ENCODE peak calls at places on chromosome 3, in eight cellular contexts. A is psoas muscle; Y is sigmoid colon; H is A673; R is SHP77; D is retina; B is stimulated activated CD8-positive, alpha-beta memory T cell treated with anti-CD3 and anti-CD28 coated beads, Interleukin-4, amount 100 ng/mL, for 4 hours; C is stimulated activated CD4-positive, alpha-beta T cell treated with anti-CD3 and anti-CD28 coated beads, Interleukin-2, amount 100 ng/mL, for 48 hours. I is an unnamed sample.

GRCh38 chr3:120567370-120568197 is 28.6 kb upstream of the NDUFB4 start:
- DNase-seq in A (no peak), Y (peak), H (peak), R (peak), D (peak), B (no peak), C (no peak), I (peak)

GRCh38 chr3:51384145-51384729 is 854 bp upstream of the MANF start:
- DNase-seq in A (no peak), Y (peak), H (no peak), R (peak), D (no peak), B (no peak), C (no peak), I (no peak)

GRCh38 chr3:41688595-41689380 is 273.1 kb downstream of the ULK4 start:
- DNase-seq in A (no peak), Y (no peak), H (no peak), R (no peak), D (no peak), B (no peak), C (no peak), I (no peak)

GRCh38 chr3:138440596-138440995 is 6.2 kb downstream of the ESYT3 start:
- DNase-seq in A (no peak), Y (no peak), H (no peak), R (no peak), D (no peak), B (no peak), C (no peak), I (no peak)

GRCh38 chr3:9649791-9650521 is 651 bp downstream of the MTMR14 start:
- DNase-seq in A (no peak), Y (no peak), H (no peak), R (no peak), D (no peak), B (no peak), C (no peak), I (no peak)

GRCh38 chr3:114953215-114953799 is 193.8 kb downstream of the ZBTB20 start:
- DNase-seq in A (no peak), Y (no peak), H (no peak), R (no peak), D (no peak), B (no peak), C (no peak), I (no peak)

GRCh38 chr3:124248471-124249028 is 256.6 kb upstream of the ROPN1 start:
- DNase-seq in A (peak), Y (peak), H (peak), R (no peak), D (no peak), B (no peak), C (no peak), I (no peak)

GRCh38 chr3:104133630-104134029 is 1233.1 kb upstream of the ALCAM start:
- DNase-seq in A (no peak), Y (no peak), H (no peak), R (no peak), D (no peak), B (no peak), C (no peak), I (peak)

GRCh38 chr3:158552124-158552523 is 18.9 kb upstream of the MLF1 start:
- DNase-seq in A (no peak), Y (no peak), H (no peak), R (no peak), D (no peak), B (no peak), C (no peak), I (no peak)

GRCh38 chr3:16945330-16945729 is 60.6 kb downstream of the PLCL2 start:
- DNase-seq in A (no peak), Y (no peak), H (no peak), R (no peak), D (no peak), B (no peak), C (no peak), I (no peak)

GRCh38 chr3:28295819-28296364 is 52.6 kb upstream of the ZCWPW2 start:
- DNase-seq in A (no peak), Y (no peak), H (peak), R (no peak), D (no peak), B (no peak), C (no peak), I (no peak)

GRCh38 chr3:32817195-32817560 is 619 bp upstream of the TRIM71 start:
- DNase-seq in A (no peak), Y (no peak), H (no peak), R (no peak), D (no peak), B (no peak), C (peak), I (peak)

GRCh38 chr3:44045476-44046275 is 196.0 kb upstream of the TOPAZ1 start:
- DNase-seq in A (no peak), Y (no peak), H (peak), R (peak), D (no peak), B (no peak), C (no peak), I (no peak)

I was measured in endodermal cell.